ENCODE peak calls at places on chromosome 1, in six cellular contexts. P is kidney, M is astrocyte, D is mammary epithelial cell, I is neuronal stem cell, H is neural progenitor cell. G is an unnamed sample.
A peak's percentile ranks its signal among the peaks of the same experiment; 100 is the strongest.

GRCh38 chr1:15027515-15027948 is 126.0 kb upstream of the TMEM51 start:
- DNase-seq in H (peak; percentile 67), M (peak; percentile 44), D (peak; percentile 52), I (peak; percentile 63), P (peak; percentile 83), G (peak; percentile 82)

GRCh38 chr1:222546548-222547259 is 1.2 kb downstream of the HHIPL2 start:
- DNase-seq in I (no peak), P (no peak), H (peak; percentile 34), M (peak; percentile 67), D (peak; percentile 88), G (no peak)

GRCh38 chr1:70017770-70018169 is 187.6 kb downstream of the LRRC40 start:
- DNase-seq in D (peak; percentile 36), H (no peak), M (peak; percentile 12), I (no peak), P (no peak), G (no peak)

GRCh38 chr1:244639561-244639960 is 13.4 kb upstream of the DESI2 start:
- DNase-seq in P (no peak), I (no peak), H (no peak), M (no peak), D (no peak), G (no peak)

GRCh38 chr1:236142358-236143103 is at the start of gene GPR137B:
- DNase-seq in M (peak; percentile 44), D (peak; percentile 43), I (peak; percentile 43), H (peak; percentile 74), P (no peak), G (peak; percentile 67)

GRCh38 chr1:208118306-208118705 is 125.9 kb downstream of the PLXNA2 start:
- DNase-seq in H (no peak), P (no peak), M (no peak), I (no peak), D (no peak), G (no peak)

GRCh38 chr1:49630156-49630555 is 393.6 kb downstream of the AGBL4 start:
- DNase-seq in I (no peak), P (no peak), H (no peak), D (no peak), M (no peak), G (no peak)

GRCh38 chr1:243490748-243491686 is 235.2 kb downstream of the SDCCAG8 start:
- DNase-seq in P (no peak), H (no peak), I (no peak), D (no peak), M (peak; percentile 90), G (no peak)

GRCh38 chr1:205313681-205314308 is 7.8 kb downstream of the NUAK2 start:
- DNase-seq in M (peak; percentile 87), I (peak; percentile 98), H (peak; percentile 100), P (peak; percentile 86), D (no peak), G (peak; percentile 57)

GRCh38 chr1:67942269-67942668 is 108.2 kb downstream of the DIRAS3 start:
- DNase-seq in D (no peak), P (no peak), M (no peak), I (no peak), H (no peak), G (no peak)

GRCh38 chr1:184673305-184673704 is 81.4 kb downstream of the EDEM3 start:
- DNase-seq in M (no peak), H (no peak), D (no peak), P (no peak), I (no peak), G (no peak)

GRCh38 chr1:228956864-228957263 is 221.6 kb downstream of the RHOU start:
- DNase-seq in H (no peak), I (no peak), P (no peak), M (no peak), D (no peak), G (no peak)

GRCh38 chr1:87151500-87152421 is 176.9 kb upstream of the LMO4 start:
- DNase-seq in H (peak; percentile 90), P (peak; percentile 92), D (no peak), M (peak; percentile 66), I (peak; percentile 60), G (peak; percentile 58)

GRCh38 chr1:94542088-94542671 is 621 bp upstream of the F3 start:
- DNase-seq in P (peak; percentile 80), M (peak; percentile 58), I (no peak), H (peak; percentile 43), D (peak; percentile 36), G (peak; percentile 72)

GRCh38 chr1:94103608-94104007 is 17.3 kb downstream of the ABCA4 start:
- DNase-seq in M (no peak), D (peak; percentile 67), P (no peak), H (no peak), I (no peak), G (no peak)

GRCh38 chr1:151510957-151511635 is at the start of gene CGN:
- DNase-seq in M (peak; percentile 59), P (peak; percentile 96), H (peak; percentile 99), D (peak; percentile 79), I (peak; percentile 96), G (peak; percentile 93)

GRCh38 chr1:92882817-92883216 is 51.0 kb downstream of the RPL5 start:
- DNase-seq in I (no peak), P (no peak), D (peak; percentile 11), M (no peak), H (no peak), G (no peak)

GRCh38 chr1:164588388-164589341 is 29.7 kb downstream of the PBX1 start:
- DNase-seq in I (peak; percentile 88), P (peak; percentile 95), D (no peak), M (peak; percentile 84), H (peak; percentile 94), G (peak; percentile 50)

GRCh38 chr1:187203257-187203656 is 374.5 kb downstream of the PLA2G4A start:
- DNase-seq in P (no peak), M (peak; percentile 63), I (no peak), D (peak; percentile 50), H (no peak), G (no peak)

GRCh38 chr1:200628223-200628868 is 7.8 kb upstream of the KIF14 start:
- DNase-seq in I (no peak), M (no peak), D (no peak), H (no peak), P (no peak), G (no peak)

GRCh38 chr1:228144213-228145049 is 4.4 kb downstream of the GUK1 start:
- DNase-seq in M (no peak), H (no peak), I (no peak), P (peak; percentile 63), D (no peak), G (no peak)

GRCh38 chr1:185670187-185670627 is 64.0 kb upstream of the HMCN1 start:
- DNase-seq in H (peak; percentile 60), M (peak; percentile 27), D (peak; percentile 35), I (no peak), P (no peak), G (no peak)

GRCh38 chr1:192810253-192810880 is 1.5 kb downstream of the RGS2 start:
- DNase-seq in I (peak; percentile 53), M (peak; percentile 51), D (no peak), H (peak; percentile 84), P (no peak), G (peak; percentile 29)

GRCh38 chr1:63534406-63534805 is 11.1 kb downstream of the EFCAB7 start:
- DNase-seq in H (no peak), D (no peak), M (no peak), P (no peak), I (no peak), G (no peak)

GRCh38 chr1:244137725-244138124 is 86.6 kb downstream of the ZBTB18 start:
- DNase-seq in P (no peak), I (no peak), D (no peak), M (peak; percentile 88), H (no peak), G (no peak)

GRCh38 chr1:111990878-111991760 is 1.7 kb upstream of the KCND3 start:
- DNase-seq in I (peak; percentile 50), P (peak; percentile 90), H (peak; percentile 87), M (no peak), D (peak; percentile 57), G (peak; percentile 69)

GRCh38 chr1:18179009-18179408 is 71.4 kb downstream of the IGSF21 start:
- DNase-seq in I (no peak), M (no peak), D (no peak), P (no peak), H (no peak), G (no peak)

DNA sequence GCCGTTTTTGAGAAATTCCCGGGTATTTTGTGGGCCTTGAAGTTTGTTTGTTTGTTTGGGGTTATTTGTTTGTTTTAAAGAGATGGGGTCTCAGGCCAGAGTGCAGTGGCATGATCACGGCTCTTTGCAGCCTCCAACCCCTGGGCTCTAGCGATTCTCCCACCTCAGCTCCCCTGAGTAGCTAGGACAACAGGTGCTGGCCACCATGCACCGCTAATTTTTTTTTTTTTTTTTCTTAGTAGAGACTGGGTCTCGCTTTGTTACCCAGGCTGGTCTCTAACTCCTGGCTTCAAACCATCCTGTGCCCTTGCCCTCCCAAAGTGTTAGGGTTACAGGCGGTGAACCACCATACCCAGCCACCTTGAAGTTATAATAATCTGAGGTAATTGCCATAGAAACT is 2.0 kb downstream of the CHTOP start:
- DNase-seq in M (no peak), D (no peak), P (peak; percentile 37), H (no peak), I (no peak), G (no peak)
- H3K27ac ChIP-seq in M (no peak overlapping the region), D (no peak overlapping the region), P (no peak overlapping the region), H (no peak overlapping the region), I (no peak overlapping the region), G (no peak overlapping the region)

GRCh38 chr1:37479255-37480124 is 5.1 kb downstream of the ZC3H12A start:
- DNase-seq in D (peak; percentile 99), P (peak; percentile 98), I (no peak), M (peak; percentile 78), H (no peak), G (peak; percentile 97)

GRCh38 chr1:37480125-37480466 is 5.7 kb downstream of the ZC3H12A start:
- DNase-seq in P (no peak), M (no peak), D (no peak), I (no peak), H (no peak), G (no peak)

GRCh38 chr1:37478451-37478871 is 4.1 kb downstream of the ZC3H12A start:
- DNase-seq in H (no peak), M (peak; percentile 76), P (no peak), I (no peak), D (peak; percentile 78), G (no peak)

GRCh38 chr1:37477946-37478345 is 3.6 kb downstream of the ZC3H12A start:
- DNase-seq in H (no peak), D (peak; percentile 61), I (no peak), P (peak; percentile 74), M (no peak), G (no peak)

DNA sequence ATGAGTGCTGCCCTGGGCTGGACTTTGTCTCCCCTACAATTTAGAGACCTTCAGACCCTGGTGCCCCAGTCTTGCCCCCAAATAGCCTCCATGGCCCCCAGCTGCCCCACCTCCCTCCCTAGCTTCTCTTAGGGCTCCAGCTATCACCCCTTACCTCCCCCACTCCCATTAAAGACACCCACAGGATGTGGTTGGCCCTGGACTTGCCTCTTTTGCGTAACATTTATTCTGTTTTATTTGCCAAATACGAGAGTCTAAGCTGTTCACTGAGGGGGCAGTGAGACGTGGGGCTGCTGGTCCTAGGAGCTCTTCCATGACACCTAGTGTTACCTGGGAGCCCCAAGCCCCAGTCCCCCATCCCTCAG is 4.5 kb downstream of the ZC3H12A start:
- DNase-seq in D (peak; percentile 82), M (peak; percentile 45), I (no peak), H (no peak), P (no peak), G (peak; percentile 41)
- H3K4me3 ChIP-seq in D (peak overlapping the region; percentile 84), M (peak overlapping the region; percentile 56), I (no peak overlapping the region), H (no peak overlapping the region), P (peak overlapping the region; percentile 96), G (peak overlapping the region; percentile 92)

GRCh38 chr1:44405804-44406743 is 1.0 kb downstream of the RNF220 start:
- DNase-seq in H (peak; percentile 54), I (no peak), D (no peak), M (no peak), P (no peak), G (no peak)
- H3K9ac ChIP-seq in H (no peak overlapping the region), I (peak overlapping the region; percentile 31), D (no peak overlapping the region), M (peak overlapping the region; percentile 70), P (no peak overlapping the region), G (no peak overlapping the region)

GRCh38 chr1:155050560-155051341 is at the start of gene ADAM15:
- DNase-seq in D (peak; percentile 73), P (peak; percentile 90), H (peak; percentile 95), I (peak; percentile 81), M (peak; percentile 35), G (peak; percentile 93)
- H3K27ac ChIP-seq in D (peak within 1 kb of the TSS; percentile 63), P (peak within 1 kb of the TSS; percentile 82), H (no peak within 1 kb of the TSS), I (peak within 1 kb of the TSS; percentile 82), M (peak within 1 kb of the TSS; percentile 18), G (peak within 1 kb of the TSS; percentile 99)